ENCODE peak calls at places on chromosome X, in nine cellular contexts. N is NCI-H748 treated with DMSO at 0.1 percent for 48 hours, S is GM12864, G is NCI-H1048, Q is GM12892, M is anterior cingulate cortex, K is SJSA1, T is hypothalamus, D is SK-N-SH. A is an unnamed sample.

GRCh38 chrX:39242187-39242586 is 440.9 kb downstream of the MID1IP1 start:
- DNase-seq in K (no peak), N (peak; percentile 55), T (no peak), Q (no peak), G (no peak), S (no peak), M (no peak), D (peak; percentile 16), A (peak; percentile 28)

GRCh38 chrX:136910565-136911040 is 30.1 kb upstream of the RBMX start:
- DNase-seq in M (no peak), S (no peak), G (no peak), D (no peak), Q (no peak), N (no peak), K (no peak), T (no peak), A (no peak)

GRCh38 chrX:104668550-104668949 is 102.6 kb downstream of the IL1RAPL2 start:
- DNase-seq in T (no peak), G (no peak), S (no peak), M (no peak), D (no peak), Q (no peak), N (no peak), K (no peak), A (no peak)

GRCh38 chrX:10259716-10260115 is 102.9 kb downstream of the CLCN4 start:
- DNase-seq in S (no peak), K (no peak), M (no peak), Q (no peak), G (no peak), T (no peak), N (no peak), D (no peak), A (no peak)

GRCh38 chrX:39450578-39450977 is 647.2 kb downstream of the BCOR start:
- DNase-seq in Q (no peak), S (no peak), D (no peak), G (no peak), N (peak; percentile 32), M (no peak), T (no peak), K (no peak), A (no peak)

GRCh38 chrX:155065035-155065734 is 5.8 kb downstream of the CMC4 start:
- DNase-seq in Q (no peak), T (no peak), G (no peak), K (no peak), M (no peak), D (no peak), S (no peak), N (no peak), A (no peak)

GRCh38 chrX:45187731-45188130 is 12.9 kb downstream of the DIPK2B start:
- DNase-seq in M (peak; percentile 28), G (no peak), D (no peak), K (no peak), N (no peak), Q (no peak), S (no peak), T (no peak), A (no peak)

GRCh38 chrX:136028383-136028984 is 43.2 kb downstream of the SLC9A6 start:
- DNase-seq in D (peak; percentile 47), T (no peak), S (no peak), G (peak; percentile 8), K (no peak), Q (no peak), N (peak; percentile 55), M (no peak), A (no peak)

GRCh38 chrX:150051096-150051495 is 112.8 kb upstream of the EOLA2 start:
- DNase-seq in M (no peak), D (no peak), K (no peak), G (no peak), T (no peak), Q (no peak), N (no peak), S (no peak), A (no peak)

A was measured in left colon.